ENCODE peak calls at places on chromosomes 2 and 18, in eight cellular contexts. Y, L, A, K, F, R, Z and C are unnamed samples.

GRCh38 chr2:233098615-233099014 is 38.5 kb downstream of the INPP5D start:
- DNase-seq in Y (peak), L (no peak), A (peak), K (no peak), F (peak), R (no peak), Z (no peak), C (no peak)

GRCh38 chr18:73752546-73752945 is 395.1 kb downstream of the FBXO15 start:
- DNase-seq in Y (no peak), L (no peak), A (no peak), K (no peak), F (no peak), R (no peak), Z (no peak), C (no peak)

GRCh38 chr2:67085146-67085545 is 312.0 kb upstream of the ETAA1 start:
- DNase-seq in Y (no peak), L (no peak), A (no peak), K (no peak), F (no peak), R (no peak), Z (no peak), C (no peak)

GRCh38 chr2:43569921-43570320 is 25.9 kb downstream of the THADA start:
- DNase-seq in Y (no peak), L (no peak), A (no peak), K (no peak), F (no peak), R (no peak), Z (peak), C (no peak)

GRCh38 chr2:84393829-84394228 is 65.3 kb downstream of the SUCLG1 start:
- DNase-seq in Y (no peak), L (no peak), A (no peak), K (no peak), F (no peak), R (no peak), Z (no peak), C (no peak)

GRCh38 chr18:7117390-7118355 is at the start of gene LAMA1:
- DNase-seq in Y (peak), L (no peak), A (peak), K (peak), F (peak), R (peak), Z (no peak), C (peak)

GRCh38 chr18:61292280-61292679 is 41.0 kb upstream of the CDH20 start:
- DNase-seq in Y (no peak), L (no peak), A (no peak), K (no peak), F (no peak), R (no peak), Z (no peak), C (no peak)

GRCh38 chr2:241701155-241701404 is 759 bp upstream of the ING5 start:
- DNase-seq in Y (no peak), L (peak), A (no peak), K (no peak), F (no peak), R (peak), Z (no peak), C (no peak)

GRCh38 chr2:234363647-234364294 is 133.1 kb downstream of the ARL4C start:
- DNase-seq in Y (peak), L (no peak), A (no peak), K (no peak), F (no peak), R (no peak), Z (no peak), C (no peak)

GRCh38 chr2:177396630-177397460 is 4.3 kb downstream of the AGPS start:
- DNase-seq in Y (no peak), L (no peak), A (no peak), K (no peak), F (no peak), R (no peak), Z (no peak), C (no peak)

GRCh38 chr2:47307066-47307465 is 95.9 kb upstream of the MSH2 start:
- DNase-seq in Y (no peak), L (no peak), A (peak), K (no peak), F (no peak), R (no peak), Z (no peak), C (no peak)

GRCh38 chr2:190127651-190128050 is 65.1 kb upstream of the MSTN start:
- DNase-seq in Y (no peak), L (no peak), A (no peak), K (no peak), F (no peak), R (no peak), Z (no peak), C (no peak)

GRCh38 chr18:60277855-60278480 is 94.6 kb downstream of the MC4R start:
- DNase-seq in Y (no peak), L (no peak), A (no peak), K (no peak), F (no peak), R (no peak), Z (no peak), C (no peak)